ENCODE peak calls at places on chromosome 3, in nine cellular contexts. X, A, S, T, B, Q, K, W and G are unnamed samples. For H3K27me3 and H3K36me3, the result is how much of the 10 kb centered on the place peaks cover.

GRCh38 chr3:195715583-195716266 is 5.1 kb upstream of the MUC20 start:
- DNase-seq in X (no peak), A (no peak), S (peak), T (no peak), B (no peak), Q (peak), K (no peak), W (no peak), G (peak)

GRCh38 chr3:13539285-13539625 is 9.7 kb upstream of the FBLN2 start:
- DNase-seq in X (no peak), A (no peak), S (no peak), T (peak), B (peak), Q (peak), K (no peak), W (peak), G (no peak)

GRCh38 chr3:62046326-62046725 is 327.0 kb downstream of the FEZF2 start:
- DNase-seq in X (no peak), A (no peak), S (no peak), T (no peak), B (peak), Q (peak), K (no peak), W (peak), G (no peak)

GRCh38 chr3:125073506-125073905 is 17.7 kb upstream of the HEG1 start:
- DNase-seq in X (no peak), A (no peak), S (no peak), T (no peak), B (no peak), Q (no peak), K (no peak), W (no peak), G (no peak)

GRCh38 chr3:114668099-114668498 is 374.3 kb downstream of the TIGIT start:
- DNase-seq in X (no peak), A (no peak), S (no peak), T (no peak), B (no peak), Q (no peak), K (no peak), W (no peak), G (no peak)

GRCh38 chr3:109831403-109831802 is 494.1 kb upstream of the DPPA4 start:
- DNase-seq in X (no peak), A (no peak), S (no peak), T (no peak), B (no peak), Q (no peak), K (no peak), W (no peak), G (peak)

GRCh38 chr3:149902498-149903139 is 68.1 kb downstream of the PFN2 start:
- DNase-seq in X (no peak), A (no peak), S (no peak), T (no peak), B (no peak), Q (peak), K (no peak), W (no peak), G (no peak)

GRCh38 chr3:14883226-14883625 is 64.2 kb upstream of the NR2C2 start:
- DNase-seq in X (no peak), A (no peak), S (no peak), T (peak), B (no peak), Q (no peak), K (no peak), W (no peak), G (no peak)

GRCh38 chr3:4849739-4850138 is 129.5 kb upstream of the BHLHE40 start:
- DNase-seq in X (no peak), A (no peak), S (no peak), T (no peak), B (no peak), Q (no peak), K (no peak), W (no peak), G (no peak)

GRCh38 chr3:141401584-141402475 is 33.5 kb downstream of the ZBTB38 start:
- DNase-seq in X (no peak), A (peak), S (no peak), T (peak), B (no peak), Q (no peak), K (no peak), W (peak), G (peak)

GRCh38 chr3:69770219-69770618 is 31.0 kb downstream of the MITF start:
- DNase-seq in X (no peak), A (no peak), S (no peak), T (no peak), B (no peak), Q (peak), K (no peak), W (peak), G (no peak)

GRCh38 chr3:100710355-100711198 is 1.3 kb downstream of the TFG start:
- DNase-seq in X (no peak), A (peak), S (peak), T (peak), B (peak), Q (peak), K (no peak), W (peak), G (peak)

GRCh38 chr3:128009952-128010846 is 42.0 kb upstream of the SEC61A1 start:
- DNase-seq in X (no peak), A (no peak), S (no peak), T (no peak), B (no peak), Q (peak), K (no peak), W (peak), G (no peak)

GRCh38 chr3:136919799-136920580 is 37.8 kb upstream of the IL20RB start:
- DNase-seq in X (no peak), A (no peak), S (no peak), T (no peak), B (no peak), Q (peak), K (no peak), W (peak), G (no peak)

GRCh38 chr3:35680866-35681650 is 41.7 kb downstream of the ARPP21 start:
- DNase-seq in X (no peak), A (no peak), S (no peak), T (no peak), B (no peak), Q (no peak), K (no peak), W (no peak), G (no peak)

GRCh38 chr3:81927811-81928210 is 166.4 kb upstream of the GBE1 start:
- DNase-seq in X (no peak), A (no peak), S (no peak), T (no peak), B (no peak), Q (no peak), K (no peak), W (no peak), G (no peak)

GRCh38 chr3:96070682-96071081 is 743.7 kb upstream of the EPHA6 start:
- DNase-seq in X (no peak), A (no peak), S (no peak), T (no peak), B (no peak), Q (no peak), K (no peak), W (no peak), G (no peak)

GRCh38 chr3:134249935-134250716 is 533 bp downstream of the RYK start:
- DNase-seq in X (peak), A (peak), S (no peak), T (peak), B (peak), Q (peak), K (peak), W (peak), G (peak)

GRCh38 chr3:10744098-10744465 is 71.9 kb upstream of the SLC6A11 start:
- DNase-seq in X (no peak), A (peak), S (peak), T (no peak), B (no peak), Q (no peak), K (no peak), W (no peak), G (peak)

GRCh38 chr3:56269755-56270154 is 198.5 kb downstream of the ERC2 start:
- DNase-seq in X (no peak), A (no peak), S (no peak), T (no peak), B (no peak), Q (no peak), K (no peak), W (peak), G (no peak)

GRCh38 chr3:37667359-37667758 is 194.3 kb upstream of the CTDSPL start:
- DNase-seq in X (no peak), A (no peak), S (no peak), T (no peak), B (no peak), Q (no peak), K (no peak), W (no peak), G (peak)

GRCh38 chr3:172676208-172676920 is 34.5 kb downstream of the NCEH1 start:
- DNase-seq in X (no peak), A (no peak), S (no peak), T (no peak), B (no peak), Q (no peak), K (no peak), W (no peak), G (no peak)

DNA sequence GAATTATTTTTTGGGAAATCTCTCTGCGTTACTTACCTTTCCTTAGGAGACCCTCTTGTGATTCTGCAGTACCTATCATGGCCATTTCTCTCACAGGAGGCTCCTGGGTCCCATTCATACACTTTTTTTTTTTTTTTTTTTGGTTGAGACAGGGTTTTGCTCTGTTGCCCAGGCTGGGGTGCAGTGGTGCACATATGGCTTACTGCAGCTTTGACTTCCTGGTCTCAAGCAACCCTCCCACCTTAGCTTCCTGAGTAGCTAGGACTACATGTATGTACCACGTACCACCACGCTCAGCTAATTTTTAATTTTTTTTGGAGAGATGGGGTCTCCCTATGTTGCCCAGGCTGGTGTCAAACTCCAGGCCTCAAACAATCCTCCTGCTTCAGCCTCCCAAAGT is 36.1 kb downstream of the TRAK1 start:
- DNase-seq in X (no peak), A (no peak), S (no peak), T (no peak), B (no peak), Q (no peak), K (no peak), W (no peak), G (no peak)
- H3K4me3 ChIP-seq in X (no peak), A (no peak), S (no peak), T (no peak), B (no peak), Q (no peak), K (no peak), W (no peak), G (no peak)

GRCh38 chr3:184575701-184576100 is 14.1 kb downstream of the EPHB3 start:
- DNase-seq in X (no peak), A (no peak), S (no peak), T (no peak), B (no peak), Q (no peak), K (no peak), W (no peak), G (no peak)

GRCh38 chr3:184576457-184577240 is 15.1 kb downstream of the EPHB3 start:
- DNase-seq in X (no peak), A (no peak), S (no peak), T (no peak), B (no peak), Q (no peak), K (no peak), W (no peak), G (no peak)

GRCh38 chr3:184578822-184579221 is 17.2 kb downstream of the EPHB3 start:
- DNase-seq in X (no peak), A (no peak), S (no peak), T (no peak), B (no peak), Q (no peak), K (no peak), W (no peak), G (no peak)

GRCh38 chr3:184578218-184578617 is 16.6 kb downstream of the EPHB3 start:
- DNase-seq in X (no peak), A (no peak), S (no peak), T (no peak), B (no peak), Q (no peak), K (no peak), W (no peak), G (no peak)

DNA sequence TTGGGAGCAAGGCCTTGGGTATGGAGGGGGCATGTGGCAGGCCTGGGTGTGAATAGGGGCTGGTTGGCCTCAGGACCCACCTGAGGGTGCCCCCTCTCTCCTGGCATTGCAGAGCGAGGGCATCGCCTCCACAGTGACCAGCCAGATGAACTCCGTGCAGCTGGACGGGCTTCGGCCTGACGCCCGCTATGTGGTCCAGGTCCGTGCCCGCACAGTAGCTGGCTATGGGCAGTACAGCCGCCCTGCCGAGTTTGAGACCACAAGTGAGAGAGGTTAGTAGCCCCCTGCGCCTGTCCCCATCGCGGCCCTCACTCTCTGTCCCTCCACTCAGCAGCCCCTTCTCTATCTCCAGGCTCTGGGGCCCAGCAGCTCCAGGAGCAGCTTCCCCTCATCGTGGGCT is 16.0 kb downstream of the EPHB3 start:
- DNase-seq in X (no peak), A (no peak), S (no peak), T (no peak), B (no peak), Q (no peak), K (no peak), W (no peak), G (no peak)
- H3K27me3 ChIP-seq in X (under half), A (under half), S (under half), T (under half), B (under half), Q (under half), K (under half), W (under half), G (under half)

DNA sequence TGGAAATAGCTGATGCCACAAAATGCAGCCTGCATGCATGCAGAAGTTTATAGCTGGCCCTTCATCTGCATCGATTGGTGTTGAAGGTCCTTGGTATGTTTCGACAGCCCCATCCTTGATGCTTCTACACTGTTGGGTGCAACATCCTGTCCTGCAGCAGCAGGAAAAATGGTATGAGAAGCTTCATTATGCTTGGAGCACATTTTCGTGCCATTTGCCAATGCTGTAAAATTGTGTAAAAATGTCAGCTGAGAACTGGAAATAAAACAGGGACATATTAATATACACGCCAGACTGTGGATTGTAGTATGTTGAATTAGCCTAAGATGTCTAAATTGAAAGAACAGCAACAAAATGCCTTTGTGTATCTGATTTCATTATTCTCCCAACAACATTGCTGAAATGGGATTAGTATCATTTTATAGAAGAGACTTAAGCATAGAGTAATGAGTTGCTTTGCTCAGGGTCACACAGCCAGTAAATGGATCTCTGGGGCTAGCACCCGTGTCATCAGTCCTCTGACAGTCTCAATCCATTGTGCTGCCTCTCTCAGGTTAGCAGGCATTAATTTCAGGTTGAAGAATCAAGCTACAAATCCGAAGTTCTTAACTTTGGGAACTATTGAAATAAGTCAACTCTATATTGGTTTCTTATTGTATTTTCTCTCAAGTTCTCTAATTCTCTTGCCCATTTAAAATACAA is 189.4 kb downstream of the MBNL1 start:
- DNase-seq in X (no peak), A (no peak), S (no peak), T (no peak), B (no peak), Q (no peak), K (no peak), W (no peak), G (no peak)
- H3K36me3 ChIP-seq in X (under half), A (under half), S (under half), T (under half), B (under half), Q (under half), K (under half), W (under half), G (under half)

GRCh38 chr3:104717828-104718196 is 648.9 kb upstream of the ALCAM start:
- DNase-seq in X (no peak), A (no peak), S (no peak), T (no peak), B (peak), Q (peak), K (no peak), W (peak), G (no peak)
- H3K4me3 ChIP-seq in X (no peak), A (no peak), S (no peak), T (no peak), B (no peak), Q (no peak), K (no peak), W (no peak), G (no peak)

DNA sequence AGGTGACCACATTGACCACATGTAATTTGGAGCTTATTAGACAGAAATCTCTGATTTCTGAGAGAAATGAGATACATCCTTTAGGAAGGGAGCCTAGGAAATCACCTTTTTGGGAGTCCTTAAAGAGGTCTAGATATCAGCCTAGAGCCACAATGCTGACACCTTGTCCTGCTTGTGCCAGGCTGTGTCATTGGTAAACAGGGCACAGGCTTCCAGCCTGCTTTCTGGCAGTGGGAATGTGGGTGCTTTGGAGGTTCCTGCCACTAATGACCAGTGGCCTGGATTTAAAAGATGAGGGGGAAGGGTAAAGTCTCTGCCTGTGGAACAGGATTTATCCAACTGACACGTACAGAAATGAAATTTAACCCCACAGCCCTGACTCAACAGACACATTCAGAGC is 169.8 kb upstream of the KBTBD8 start:
- DNase-seq in X (no peak), A (no peak), S (no peak), T (no peak), B (no peak), Q (no peak), K (no peak), W (no peak), G (no peak)
- H3K27me3 ChIP-seq in X (under half), A (under half), S (under half), T (under half), B (under half), Q (under half), K (under half), W (under half), G (under half)

GRCh38 chr3:11791339-11792200 is 55.1 kb downstream of the TAMM41 start:
- DNase-seq in X (no peak), A (no peak), S (no peak), T (no peak), B (no peak), Q (peak), K (no peak), W (no peak), G (no peak)
- H3K36me3 ChIP-seq in X (under half), A (under half), S (under half), T (under half), B (under half), Q (under half), K (under half), W (under half), G (under half)

GRCh38 chr3:98548544-98548943 is 16.8 kb downstream of the GPR15 start:
- DNase-seq in X (no peak), A (no peak), S (no peak), T (no peak), B (no peak), Q (no peak), K (no peak), W (no peak), G (no peak)

GRCh38 chr3:98542623-98543022 is 10.8 kb downstream of the GPR15 start:
- DNase-seq in X (no peak), A (no peak), S (no peak), T (no peak), B (no peak), Q (no peak), K (no peak), W (no peak), G (no peak)

GRCh38 chr3:98541695-98542094 is 9.9 kb downstream of the GPR15 start:
- DNase-seq in X (no peak), A (no peak), S (no peak), T (no peak), B (no peak), Q (peak), K (no peak), W (no peak), G (no peak)

GRCh38 chr3:98550833-98551232 is 19.1 kb downstream of the GPR15 start:
- DNase-seq in X (no peak), A (no peak), S (no peak), T (no peak), B (no peak), Q (no peak), K (no peak), W (no peak), G (no peak)

DNA sequence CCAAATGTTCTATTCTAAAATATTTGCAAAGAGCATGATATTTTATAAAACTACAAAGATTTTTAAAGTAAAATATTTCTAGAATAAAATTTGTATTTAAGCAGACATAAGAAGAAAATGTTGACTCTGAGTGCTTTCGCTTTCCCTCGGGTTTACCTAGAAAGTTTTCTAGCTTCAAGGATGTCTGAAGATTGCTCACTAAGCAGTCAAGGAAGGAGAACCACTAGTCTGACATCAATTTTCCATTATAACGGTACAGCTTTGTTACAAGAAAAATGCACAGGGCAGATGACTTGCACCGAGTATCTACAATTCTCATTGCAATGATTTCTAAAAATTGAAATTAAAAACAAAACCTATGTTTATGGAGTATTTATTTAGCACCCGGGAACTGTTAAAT is 14.2 kb downstream of the GPR15 start:
- DNase-seq in X (no peak), A (no peak), S (no peak), T (no peak), B (no peak), Q (no peak), K (no peak), W (no peak), G (no peak)
- H3K4me3 ChIP-seq in X (no peak), A (no peak), S (no peak), T (no peak), B (no peak), Q (no peak), K (no peak), W (no peak), G (no peak)

DNA sequence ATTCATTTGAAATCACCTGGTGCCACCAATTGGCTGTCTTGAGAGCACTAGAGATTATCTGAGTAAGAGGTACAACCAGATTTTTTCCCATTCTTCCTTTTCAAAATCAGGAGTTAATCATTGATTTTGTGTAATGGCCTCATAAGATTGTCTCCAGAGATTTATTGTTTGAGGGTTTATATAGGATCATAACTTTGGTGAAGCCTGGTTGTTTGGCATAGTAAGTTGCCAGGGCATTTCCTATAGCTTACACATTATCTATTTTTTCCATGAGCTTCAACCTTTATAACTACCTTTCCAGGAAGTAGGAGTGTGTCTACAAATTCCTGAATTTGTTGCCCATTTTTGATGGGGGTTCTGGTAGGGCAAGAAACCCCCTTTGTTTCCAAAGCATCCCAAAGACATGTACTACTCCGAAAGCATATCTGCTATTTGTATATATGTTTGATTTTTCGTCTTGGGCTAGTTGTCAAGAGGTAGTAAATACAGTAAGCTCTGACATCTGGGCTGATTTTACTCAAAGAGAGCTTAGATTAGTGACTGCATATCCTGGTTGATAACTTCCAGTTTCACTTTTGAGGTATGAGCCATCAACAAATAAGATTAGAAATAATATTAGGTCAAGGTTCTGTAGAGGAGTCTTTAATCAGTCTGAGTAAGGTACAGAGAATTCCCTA is 11.7 kb upstream of the PRR23B start:
- DNase-seq in X (no peak), A (no peak), S (no peak), T (no peak), B (no peak), Q (no peak), K (no peak), W (no peak), G (no peak)
- H3K27me3 ChIP-seq in X (under half), A (under half), S (under half), T (under half), B (under half), Q (under half), K (under half), W (under half), G (under half)